ENCODE peak calls at places on chromosomes 7 and 10, in five cellular contexts. One of them, this sample, is unnamed.

GRCh38 chr7:111262293-111263116 is 171.6 kb downstream of the LRRN3 start:
- DNase-seq in iPS DF 6.9: no peak
- DNase-seq in astrocyte of the spinal cord: no peak
- DNase-seq in MM.1S: no peak
- DNase-seq in hepatocyte: no peak
- DNase-seq in this sample: no peak

GRCh38 chr7:27602766-27603165 is 59.9 kb downstream of the HIBADH start:
- DNase-seq in hepatocyte: no peak
- DNase-seq in MM.1S: no peak
- DNase-seq in iPS DF 6.9: peak
- DNase-seq in astrocyte of the spinal cord: no peak
- DNase-seq in this sample: no peak

GRCh38 chr7:5699951-5700384 is 81.5 kb downstream of the RNF216 start:
- DNase-seq in MM.1S: peak
- DNase-seq in astrocyte of the spinal cord: peak
- DNase-seq in hepatocyte: no peak
- DNase-seq in iPS DF 6.9: no peak
- DNase-seq in this sample: no peak

GRCh38 chr10:3785849-3786290 is 861 bp upstream of the KLF6 start:
- DNase-seq in hepatocyte: peak
- DNase-seq in MM.1S: peak
- DNase-seq in iPS DF 6.9: no peak
- DNase-seq in astrocyte of the spinal cord: peak
- DNase-seq in this sample: peak

GRCh38 chr10:70052462-70053211 is at the start of gene MACROH2A2:
- DNase-seq in hepatocyte: peak
- DNase-seq in astrocyte of the spinal cord: peak
- DNase-seq in iPS DF 6.9: no peak
- DNase-seq in MM.1S: no peak
- DNase-seq in this sample: peak

GRCh38 chr7:158444501-158445420 is 142.9 kb downstream of the PTPRN2 start:
- DNase-seq in iPS DF 6.9: no peak
- DNase-seq in hepatocyte: no peak
- DNase-seq in MM.1S: no peak
- DNase-seq in astrocyte of the spinal cord: no peak
- DNase-seq in this sample: no peak

GRCh38 chr10:52609071-52609470 is 163.5 kb downstream of the MBL2 start:
- DNase-seq in hepatocyte: no peak
- DNase-seq in astrocyte of the spinal cord: no peak
- DNase-seq in iPS DF 6.9: no peak
- DNase-seq in MM.1S: no peak
- DNase-seq in this sample: no peak

GRCh38 chr10:24202181-24202570 is 6.8 kb upstream of the KIAA1217 start:
- DNase-seq in hepatocyte: peak
- DNase-seq in iPS DF 6.9: no peak
- DNase-seq in astrocyte of the spinal cord: no peak
- DNase-seq in MM.1S: no peak
- DNase-seq in this sample: no peak

GRCh38 chr7:24755541-24756416 is 1.5 kb downstream of the GSDME start:
- DNase-seq in hepatocyte: peak
- DNase-seq in astrocyte of the spinal cord: peak
- DNase-seq in MM.1S: no peak
- DNase-seq in iPS DF 6.9: no peak
- DNase-seq in this sample: no peak

GRCh38 chr10:117503170-117503885 is 39.2 kb upstream of the EMX2 start:
- DNase-seq in hepatocyte: peak
- DNase-seq in astrocyte of the spinal cord: no peak
- DNase-seq in iPS DF 6.9: no peak
- DNase-seq in MM.1S: peak
- DNase-seq in this sample: peak

GRCh38 chr10:75401569-75402485 is at the start of gene ZNF503:
- DNase-seq in hepatocyte: peak
- DNase-seq in astrocyte of the spinal cord: peak
- DNase-seq in MM.1S: peak
- DNase-seq in iPS DF 6.9: no peak
- DNase-seq in this sample: peak

GRCh38 chr10:63573068-63573697 is 52.0 kb downstream of the REEP3 start:
- DNase-seq in MM.1S: peak
- DNase-seq in iPS DF 6.9: no peak
- DNase-seq in astrocyte of the spinal cord: peak
- DNase-seq in hepatocyte: peak
- DNase-seq in this sample: peak

GRCh38 chr10:47123889-47124288 is 176.1 kb upstream of the GDF10 start:
- DNase-seq in MM.1S: no peak
- DNase-seq in hepatocyte: no peak
- DNase-seq in astrocyte of the spinal cord: no peak
- DNase-seq in iPS DF 6.9: no peak
- DNase-seq in this sample: no peak

GRCh38 chr10:109956454-109957091 is 33.3 kb upstream of the XPNPEP1 start:
- DNase-seq in hepatocyte: peak
- DNase-seq in iPS DF 6.9: no peak
- DNase-seq in MM.1S: peak
- DNase-seq in astrocyte of the spinal cord: peak
- DNase-seq in this sample: peak

GRCh38 chr7:151249732-151250072 is 1.2 kb upstream of the SMARCD3 start:
- DNase-seq in MM.1S: no peak
- DNase-seq in iPS DF 6.9: no peak
- DNase-seq in astrocyte of the spinal cord: peak
- DNase-seq in hepatocyte: peak
- DNase-seq in this sample: peak

GRCh38 chr7:74231232-74231590 is 21.4 kb downstream of the LAT2 start:
- DNase-seq in iPS DF 6.9: no peak
- DNase-seq in hepatocyte: no peak
- DNase-seq in MM.1S: no peak
- DNase-seq in astrocyte of the spinal cord: no peak
- DNase-seq in this sample: no peak

GRCh38 chr10:22335204-22335956 is 9.9 kb upstream of the SPAG6 start:
- DNase-seq in iPS DF 6.9: no peak
- DNase-seq in hepatocyte: peak
- DNase-seq in MM.1S: no peak
- DNase-seq in astrocyte of the spinal cord: peak
- DNase-seq in this sample: peak

GRCh38 chr7:33201821-33202220 is 72.5 kb downstream of the BBS9 start:
- DNase-seq in hepatocyte: no peak
- DNase-seq in astrocyte of the spinal cord: no peak
- DNase-seq in MM.1S: no peak
- DNase-seq in iPS DF 6.9: no peak
- DNase-seq in this sample: no peak

GRCh38 chr7:16708496-16708895 is 45.1 kb upstream of the TSPAN13 start:
- DNase-seq in iPS DF 6.9: no peak
- DNase-seq in MM.1S: no peak
- DNase-seq in astrocyte of the spinal cord: no peak
- DNase-seq in hepatocyte: no peak
- DNase-seq in this sample: peak

GRCh38 chr7:56028942-56029630 is 22.2 kb downstream of the PSPH start:
- DNase-seq in MM.1S: no peak
- DNase-seq in iPS DF 6.9: no peak
- DNase-seq in hepatocyte: peak
- DNase-seq in astrocyte of the spinal cord: peak
- DNase-seq in this sample: no peak

GRCh38 chr10:124384142-124384541 is 34.6 kb downstream of the OAT start:
- DNase-seq in iPS DF 6.9: no peak
- DNase-seq in hepatocyte: no peak
- DNase-seq in astrocyte of the spinal cord: no peak
- DNase-seq in MM.1S: no peak
- DNase-seq in this sample: peak

GRCh38 chr7:1555813-1556540 is at the start of gene TMEM184A:
- DNase-seq in hepatocyte: peak
- DNase-seq in iPS DF 6.9: no peak
- DNase-seq in astrocyte of the spinal cord: no peak
- DNase-seq in MM.1S: peak
- DNase-seq in this sample: no peak

GRCh38 chr7:101564778-101565211 is 64.3 kb downstream of the MYL10 start:
- DNase-seq in astrocyte of the spinal cord: no peak
- DNase-seq in MM.1S: no peak
- DNase-seq in iPS DF 6.9: peak
- DNase-seq in hepatocyte: peak
- DNase-seq in this sample: no peak

GRCh38 chr10:134743-135600 is at the start of gene ZMYND11:
- DNase-seq in MM.1S: peak
- DNase-seq in iPS DF 6.9: no peak
- DNase-seq in astrocyte of the spinal cord: peak
- DNase-seq in hepatocyte: peak
- DNase-seq in this sample: peak

GRCh38 chr7:47601881-47602249 is 20.0 kb upstream of the TNS3 start:
- DNase-seq in astrocyte of the spinal cord: no peak
- DNase-seq in hepatocyte: no peak
- DNase-seq in iPS DF 6.9: no peak
- DNase-seq in MM.1S: no peak
- DNase-seq in this sample: no peak
- H3K4me3 ChIP-seq in astrocyte of the spinal cord: no peak
- H3K4me3 ChIP-seq in hepatocyte: no peak
- H3K4me3 ChIP-seq in iPS DF 6.9: no peak
- H3K4me3 ChIP-seq in MM.1S: no peak
- H3K4me3 ChIP-seq in this sample: no peak

DNA sequence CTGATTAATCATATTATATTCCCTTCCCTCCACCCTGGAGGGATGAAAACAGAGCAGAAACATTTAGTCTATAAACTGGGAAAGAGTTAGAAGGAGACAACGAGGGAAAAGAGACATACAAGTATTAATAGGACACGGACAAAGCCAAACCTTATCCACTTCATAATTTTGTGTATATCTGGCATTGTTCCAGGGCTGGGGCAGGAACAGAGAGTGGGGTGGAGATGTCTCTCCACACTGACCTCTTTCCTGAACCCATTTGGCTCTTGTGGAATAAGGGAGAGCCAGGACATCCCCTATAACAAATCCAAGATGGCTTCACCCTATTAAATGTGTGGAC is 43.7 kb upstream of the TSPAN33 start:
- DNase-seq in iPS DF 6.9: no peak
- DNase-seq in MM.1S: no peak
- DNase-seq in astrocyte of the spinal cord: no peak
- DNase-seq in hepatocyte: no peak
- DNase-seq in this sample: no peak
- H3K4me3 ChIP-seq in iPS DF 6.9: no peak
- H3K4me3 ChIP-seq in MM.1S: no peak
- H3K4me3 ChIP-seq in astrocyte of the spinal cord: no peak
- H3K4me3 ChIP-seq in hepatocyte: no peak
- H3K4me3 ChIP-seq in this sample: no peak

DNA sequence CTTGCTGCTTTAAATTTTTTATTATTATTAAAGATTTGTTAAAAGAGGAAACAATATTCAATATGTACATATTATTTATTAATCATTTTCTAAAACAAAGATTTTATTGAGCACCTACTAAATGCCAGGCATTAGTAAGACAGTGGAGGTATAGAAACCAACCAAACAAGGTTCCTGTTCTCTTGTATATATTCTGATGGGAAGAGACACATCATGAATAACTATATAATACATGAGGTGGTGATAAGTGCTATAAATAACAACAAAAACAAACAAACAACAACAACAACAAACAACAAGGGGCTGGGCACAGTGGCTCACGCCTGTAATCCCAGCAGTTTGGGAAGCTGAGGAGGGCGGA is 630 bp upstream of the LIPA start:
- DNase-seq in hepatocyte: no peak
- DNase-seq in iPS DF 6.9: no peak
- DNase-seq in astrocyte of the spinal cord: no peak
- DNase-seq in MM.1S: no peak
- DNase-seq in this sample: no peak
- H3K4me3 ChIP-seq in hepatocyte: no peak
- H3K4me3 ChIP-seq in iPS DF 6.9: no peak
- H3K4me3 ChIP-seq in astrocyte of the spinal cord: peak
- H3K4me3 ChIP-seq in MM.1S: no peak
- H3K4me3 ChIP-seq in this sample: no peak

DNA sequence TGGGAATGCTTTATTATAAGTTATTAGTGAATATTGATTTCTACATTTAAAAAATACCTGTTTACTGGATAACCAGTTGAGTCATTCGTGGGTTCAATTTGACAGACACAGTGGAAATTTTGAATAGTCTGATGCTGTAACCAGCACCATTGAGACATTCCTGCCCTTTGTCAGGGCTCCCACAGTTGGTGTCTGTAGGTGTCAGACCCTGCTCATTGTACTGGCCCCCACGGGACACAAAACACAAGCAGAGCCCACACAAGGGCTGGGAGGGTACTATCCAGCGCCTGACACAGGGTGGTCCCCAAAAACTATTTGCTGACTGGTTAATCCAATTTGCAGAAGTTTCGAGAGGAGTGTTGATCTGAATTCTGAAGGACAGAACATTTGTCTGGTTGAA is 35.9 kb downstream of the EEPD1 start:
- DNase-seq in iPS DF 6.9: no peak
- DNase-seq in hepatocyte: no peak
- DNase-seq in astrocyte of the spinal cord: no peak
- DNase-seq in MM.1S: no peak
- DNase-seq in this sample: no peak
- H3K4me3 ChIP-seq in iPS DF 6.9: no peak
- H3K4me3 ChIP-seq in hepatocyte: no peak
- H3K4me3 ChIP-seq in astrocyte of the spinal cord: no peak
- H3K4me3 ChIP-seq in MM.1S: no peak
- H3K4me3 ChIP-seq in this sample: no peak

GRCh38 chr10:102652170-102652926 is 8.1 kb downstream of the TRIM8 start:
- DNase-seq in MM.1S: peak
- DNase-seq in iPS DF 6.9: no peak
- DNase-seq in astrocyte of the spinal cord: no peak
- DNase-seq in hepatocyte: no peak
- DNase-seq in this sample: no peak
- H3K4me3 ChIP-seq in MM.1S: no peak
- H3K4me3 ChIP-seq in iPS DF 6.9: no peak
- H3K4me3 ChIP-seq in astrocyte of the spinal cord: no peak
- H3K4me3 ChIP-seq in hepatocyte: no peak
- H3K4me3 ChIP-seq in this sample: no peak

This sample was measured in cardiac fibroblast.